ENCODE peak calls at places on chromosomes 6 and 20, in eight cellular contexts. One of them, this sample, is unnamed.

GRCh38 chr6:90329397-90330077 is 32.9 kb upstream of the BACH2 start:
- DNase-seq in spleen: no peak
- DNase-seq in A549: no peak
- DNase-seq in prostate gland: no peak
- DNase-seq in lower leg skin: no peak
- DNase-seq in HepG2: no peak
- DNase-seq in IMR-90: no peak
- DNase-seq in Peyer's patch: no peak
- DNase-seq in this sample: no peak

GRCh38 chr6:41441598-41442205 is 104.5 kb upstream of the FOXP4 start:
- DNase-seq in spleen: no peak
- DNase-seq in A549: no peak
- DNase-seq in prostate gland: no peak
- DNase-seq in lower leg skin: no peak
- DNase-seq in HepG2: no peak
- DNase-seq in IMR-90: no peak
- DNase-seq in Peyer's patch: no peak
- DNase-seq in this sample: no peak

GRCh38 chr20:12946789-12947188 is 62.0 kb upstream of the SPTLC3 start:
- DNase-seq in spleen: no peak
- DNase-seq in A549: no peak
- DNase-seq in prostate gland: no peak
- DNase-seq in lower leg skin: no peak
- DNase-seq in HepG2: no peak
- DNase-seq in IMR-90: no peak
- DNase-seq in Peyer's patch: no peak
- DNase-seq in this sample: no peak

GRCh38 chr20:31839782-31840487 is 5.5 kb downstream of the FOXS1 start:
- DNase-seq in spleen: no peak
- DNase-seq in A549: no peak
- DNase-seq in prostate gland: no peak
- DNase-seq in lower leg skin: no peak
- DNase-seq in HepG2: no peak
- DNase-seq in IMR-90: no peak
- DNase-seq in Peyer's patch: no peak
- DNase-seq in this sample: no peak

GRCh38 chr6:81790034-81790433 is 37.6 kb upstream of the TENT5A start:
- DNase-seq in spleen: no peak
- DNase-seq in A549: no peak
- DNase-seq in prostate gland: no peak
- DNase-seq in lower leg skin: no peak
- DNase-seq in HepG2: no peak
- DNase-seq in IMR-90: no peak
- DNase-seq in Peyer's patch: no peak
- DNase-seq in this sample: no peak

GRCh38 chr6:138035070-138035469 is 72.1 kb downstream of the PERP start:
- DNase-seq in spleen: no peak
- DNase-seq in A549: no peak
- DNase-seq in prostate gland: peak; percentile 41
- DNase-seq in lower leg skin: peak; percentile 90
- DNase-seq in HepG2: no peak
- DNase-seq in IMR-90: no peak
- DNase-seq in Peyer's patch: no peak
- DNase-seq in this sample: no peak

GRCh38 chr20:58700121-58700780 is 7.7 kb downstream of the NPEPL1 start:
- DNase-seq in spleen: peak; percentile 56
- DNase-seq in A549: no peak
- DNase-seq in prostate gland: no peak
- DNase-seq in lower leg skin: no peak
- DNase-seq in HepG2: no peak
- DNase-seq in IMR-90: peak; percentile 78
- DNase-seq in Peyer's patch: peak; percentile 65
- DNase-seq in this sample: no peak

GRCh38 chr6:127147576-127147975 is 29.1 kb downstream of the RSPO3 start:
- DNase-seq in spleen: no peak
- DNase-seq in A549: no peak
- DNase-seq in prostate gland: no peak
- DNase-seq in lower leg skin: no peak
- DNase-seq in HepG2: no peak
- DNase-seq in IMR-90: no peak
- DNase-seq in Peyer's patch: no peak
- DNase-seq in this sample: no peak

GRCh38 chr6:136783495-136784270 is 8.6 kb downstream of the MAP3K5 start:
- DNase-seq in spleen: peak; percentile 88
- DNase-seq in A549: no peak
- DNase-seq in prostate gland: no peak
- DNase-seq in lower leg skin: peak; percentile 22
- DNase-seq in HepG2: no peak
- DNase-seq in IMR-90: no peak
- DNase-seq in Peyer's patch: no peak
- DNase-seq in this sample: no peak

GRCh38 chr6:126033696-126034095 is 47.4 kb downstream of the TRMT11 start:
- DNase-seq in spleen: no peak
- DNase-seq in A549: peak; percentile 76
- DNase-seq in prostate gland: peak; percentile 27
- DNase-seq in lower leg skin: peak; percentile 20
- DNase-seq in HepG2: peak; percentile 68
- DNase-seq in IMR-90: peak; percentile 91
- DNase-seq in Peyer's patch: no peak
- DNase-seq in this sample: no peak

GRCh38 chr6:75130784-75131183 is 75.1 kb downstream of the COL12A1 start:
- DNase-seq in spleen: no peak
- DNase-seq in A549: no peak
- DNase-seq in prostate gland: no peak
- DNase-seq in lower leg skin: no peak
- DNase-seq in HepG2: no peak
- DNase-seq in IMR-90: peak; percentile 76
- DNase-seq in Peyer's patch: no peak
- DNase-seq in this sample: no peak

GRCh38 chr6:110799655-110800054 is 15.6 kb downstream of the CDK19 start:
- DNase-seq in spleen: no peak
- DNase-seq in A549: no peak
- DNase-seq in prostate gland: no peak
- DNase-seq in lower leg skin: no peak
- DNase-seq in HepG2: peak; percentile 64
- DNase-seq in IMR-90: no peak
- DNase-seq in Peyer's patch: no peak
- DNase-seq in this sample: no peak

GRCh38 chr20:2814587-2815051 is at the start of gene C20orf141:
- DNase-seq in spleen: no peak
- DNase-seq in A549: peak; percentile 82
- DNase-seq in prostate gland: no peak
- DNase-seq in lower leg skin: no peak
- DNase-seq in HepG2: no peak
- DNase-seq in IMR-90: peak; percentile 99
- DNase-seq in Peyer's patch: no peak
- DNase-seq in this sample: no peak

GRCh38 chr6:125104425-125104824 is 49.1 kb upstream of the TPD52L1 start:
- DNase-seq in spleen: no peak
- DNase-seq in A549: no peak
- DNase-seq in prostate gland: peak; percentile 12
- DNase-seq in lower leg skin: no peak
- DNase-seq in HepG2: no peak
- DNase-seq in IMR-90: peak; percentile 72
- DNase-seq in Peyer's patch: no peak
- DNase-seq in this sample: no peak

GRCh38 chr20:37749620-37750403 is 56.0 kb downstream of the CTNNBL1 start:
- DNase-seq in spleen: no peak
- DNase-seq in A549: no peak
- DNase-seq in prostate gland: no peak
- DNase-seq in lower leg skin: no peak
- DNase-seq in HepG2: no peak
- DNase-seq in IMR-90: peak; percentile 35
- DNase-seq in Peyer's patch: no peak
- DNase-seq in this sample: no peak

GRCh38 chr20:37744347-37744746 is 50.5 kb downstream of the CTNNBL1 start:
- DNase-seq in spleen: no peak
- DNase-seq in A549: no peak
- DNase-seq in prostate gland: no peak
- DNase-seq in lower leg skin: no peak
- DNase-seq in HepG2: no peak
- DNase-seq in IMR-90: no peak
- DNase-seq in Peyer's patch: no peak
- DNase-seq in this sample: no peak

GRCh38 chr20:37745553-37745952 is 51.7 kb downstream of the CTNNBL1 start:
- DNase-seq in spleen: no peak
- DNase-seq in A549: no peak
- DNase-seq in prostate gland: no peak
- DNase-seq in lower leg skin: no peak
- DNase-seq in HepG2: no peak
- DNase-seq in IMR-90: no peak
- DNase-seq in Peyer's patch: no peak
- DNase-seq in this sample: no peak

GRCh38 chr20:37749185-37749584 is 55.4 kb downstream of the CTNNBL1 start:
- DNase-seq in spleen: no peak
- DNase-seq in A549: no peak
- DNase-seq in prostate gland: no peak
- DNase-seq in lower leg skin: no peak
- DNase-seq in HepG2: no peak
- DNase-seq in IMR-90: no peak
- DNase-seq in Peyer's patch: no peak
- DNase-seq in this sample: no peak
- TF ChIP-seq POLR2A in spleen: no peak
- TF ChIP-seq POLR2A in A549: no peak
- TF ChIP-seq POLR2A in prostate gland: no peak
- TF ChIP-seq POLR2A in lower leg skin: no peak
- TF ChIP-seq POLR2A in HepG2: no peak
- TF ChIP-seq POLR2A in IMR-90: no peak
- TF ChIP-seq POLR2A in Peyer's patch: no peak
- TF ChIP-seq POLR2A in this sample: no peak

GRCh38 chr6:166715065-166715464 is 88.0 kb upstream of the RPS6KA2 start:
- DNase-seq in spleen: no peak
- DNase-seq in A549: no peak
- DNase-seq in prostate gland: no peak
- DNase-seq in lower leg skin: no peak
- DNase-seq in HepG2: no peak
- DNase-seq in IMR-90: no peak
- DNase-seq in Peyer's patch: no peak
- DNase-seq in this sample: no peak
- TF ChIP-seq POLR2A in spleen: no peak
- TF ChIP-seq POLR2A in A549: no peak
- TF ChIP-seq POLR2A in prostate gland: no peak
- TF ChIP-seq POLR2A in lower leg skin: no peak
- TF ChIP-seq POLR2A in HepG2: no peak
- TF ChIP-seq POLR2A in IMR-90: no peak
- TF ChIP-seq POLR2A in Peyer's patch: no peak
- TF ChIP-seq POLR2A in this sample: no peak

GRCh38 chr6:13574149-13574570 is 241 bp upstream of the SIRT5 start:
- DNase-seq in spleen: peak; percentile 98
- DNase-seq in A549: peak; percentile 93
- DNase-seq in prostate gland: peak; percentile 94
- DNase-seq in lower leg skin: peak; percentile 89
- DNase-seq in HepG2: peak; percentile 96
- DNase-seq in IMR-90: peak; percentile 90
- DNase-seq in Peyer's patch: peak; percentile 95
- DNase-seq in this sample: no peak
- TF ChIP-seq POLR2A in spleen: no peak
- TF ChIP-seq POLR2A in A549: peak; percentile 72
- TF ChIP-seq POLR2A in prostate gland: no peak
- TF ChIP-seq POLR2A in lower leg skin: no peak
- TF ChIP-seq POLR2A in HepG2: peak; percentile 84
- TF ChIP-seq POLR2A in IMR-90: peak; percentile 81
- TF ChIP-seq POLR2A in Peyer's patch: no peak
- TF ChIP-seq POLR2A in this sample: no peak

GRCh38 chr6:7959453-7959852 is 48.9 kb upstream of the TXNDC5 start:
- DNase-seq in spleen: no peak
- DNase-seq in A549: no peak
- DNase-seq in prostate gland: no peak
- DNase-seq in lower leg skin: no peak
- DNase-seq in HepG2: no peak
- DNase-seq in IMR-90: no peak
- DNase-seq in Peyer's patch: no peak
- DNase-seq in this sample: no peak
- TF ChIP-seq POLR2A in spleen: no peak
- TF ChIP-seq POLR2A in A549: no peak
- TF ChIP-seq POLR2A in prostate gland: no peak
- TF ChIP-seq POLR2A in lower leg skin: no peak
- TF ChIP-seq POLR2A in HepG2: no peak
- TF ChIP-seq POLR2A in IMR-90: no peak
- TF ChIP-seq POLR2A in Peyer's patch: no peak
- TF ChIP-seq POLR2A in this sample: no peak

GRCh38 chr6:51737580-51738360 is 349.6 kb downstream of the PKHD1 start:
- DNase-seq in spleen: no peak
- DNase-seq in A549: no peak
- DNase-seq in prostate gland: peak; percentile 15
- DNase-seq in lower leg skin: no peak
- DNase-seq in HepG2: peak; percentile 12
- DNase-seq in IMR-90: no peak
- DNase-seq in Peyer's patch: no peak
- DNase-seq in this sample: no peak

GRCh38 chr6:51743999-51744398 is 343.4 kb downstream of the PKHD1 start:
- DNase-seq in spleen: no peak
- DNase-seq in A549: no peak
- DNase-seq in prostate gland: no peak
- DNase-seq in lower leg skin: no peak
- DNase-seq in HepG2: no peak
- DNase-seq in IMR-90: no peak
- DNase-seq in Peyer's patch: no peak
- DNase-seq in this sample: no peak

GRCh38 chr6:51738614-51739013 is 348.8 kb downstream of the PKHD1 start:
- DNase-seq in spleen: no peak
- DNase-seq in A549: no peak
- DNase-seq in prostate gland: no peak
- DNase-seq in lower leg skin: no peak
- DNase-seq in HepG2: no peak
- DNase-seq in IMR-90: no peak
- DNase-seq in Peyer's patch: no peak
- DNase-seq in this sample: no peak
- TF ChIP-seq POLR2A in spleen: no peak
- TF ChIP-seq POLR2A in A549: no peak
- TF ChIP-seq POLR2A in prostate gland: no peak
- TF ChIP-seq POLR2A in lower leg skin: no peak
- TF ChIP-seq POLR2A in HepG2: no peak
- TF ChIP-seq POLR2A in IMR-90: no peak
- TF ChIP-seq POLR2A in Peyer's patch: no peak
- TF ChIP-seq POLR2A in this sample: no peak

DNA sequence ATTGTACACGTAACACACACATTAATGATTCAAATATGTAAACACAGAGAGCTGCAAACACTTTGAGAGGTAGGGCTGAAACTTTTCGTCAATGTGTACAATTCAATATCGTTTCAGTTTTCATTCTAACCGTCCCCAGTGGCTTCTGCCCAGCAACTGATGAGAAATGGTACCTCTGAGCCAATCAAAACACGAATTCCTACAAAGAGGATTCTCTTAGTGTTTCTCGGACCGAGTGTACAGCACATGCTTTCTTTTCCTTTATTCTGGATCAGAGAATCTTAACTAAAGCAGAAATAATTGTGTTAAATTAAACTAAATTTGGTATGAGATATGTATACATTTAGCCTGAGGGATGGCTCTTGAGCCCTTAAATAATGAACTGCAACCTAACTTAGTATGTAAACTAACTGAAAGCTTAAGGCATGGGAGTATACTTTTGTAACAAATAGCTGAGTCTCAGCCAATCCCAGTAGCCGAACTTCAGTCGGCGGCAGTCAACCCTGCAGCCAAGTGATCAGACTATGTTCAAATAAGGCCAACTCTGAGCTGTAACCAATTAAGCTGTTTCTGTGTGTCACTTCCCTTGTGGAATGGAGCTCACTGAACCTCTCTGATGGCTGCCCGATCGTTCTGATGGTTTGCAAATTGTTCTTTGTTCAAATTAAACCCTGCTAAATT is 16.1 kb downstream of the BTN2A1 start:
- DNase-seq in spleen: peak; percentile 92
- DNase-seq in A549: peak; percentile 89
- DNase-seq in prostate gland: peak; percentile 84
- DNase-seq in lower leg skin: peak; percentile 89
- DNase-seq in HepG2: peak; percentile 90
- DNase-seq in IMR-90: peak; percentile 97
- DNase-seq in Peyer's patch: peak; percentile 76
- DNase-seq in this sample: peak; percentile 94
- TF ChIP-seq POLR2A in spleen: peak; percentile 80
- TF ChIP-seq POLR2A in A549: no peak
- TF ChIP-seq POLR2A in prostate gland: peak; percentile 69
- TF ChIP-seq POLR2A in lower leg skin: no peak
- TF ChIP-seq POLR2A in HepG2: peak; percentile 62
- TF ChIP-seq POLR2A in IMR-90: peak; percentile 79
- TF ChIP-seq POLR2A in Peyer's patch: peak; percentile 82
- TF ChIP-seq POLR2A in this sample: peak; percentile 66